ENCODE peak calls at places on chromosome 7, in four cellular contexts. E is HepG2, X is GM12878, S is K562. K is an unnamed sample. For H3K79me2, the result is how much of the 10 kb centered on the place peaks cover.

GRCh38 chr7:93914581-93915066 is 6.9 kb upstream of the GNG11 start:
- DNase-seq in X (no peak), S (no peak), E (no peak), K (no peak)

GRCh38 chr7:48173983-48174382 is 2.7 kb downstream of the ABCA13 start:
- DNase-seq in X (no peak), E (no peak), S (no peak), K (no peak)

GRCh38 chr7:30977896-30978564 is 14.3 kb downstream of the GHRHR start:
- DNase-seq in S (peak), E (peak), X (no peak), K (peak)

GRCh38 chr7:76191783-76192240 is 9.9 kb upstream of the SRRM3 start:
- DNase-seq in E (peak), X (no peak), S (peak), K (peak)

GRCh38 chr7:151088856-151089699 is 2.8 kb downstream of the AGAP3 start:
- DNase-seq in S (no peak), E (peak), X (no peak), K (peak)

GRCh38 chr7:135492151-135492550 is 17.8 kb downstream of the CNOT4 start:
- DNase-seq in X (no peak), S (no peak), E (no peak), K (no peak)

GRCh38 chr7:8254667-8255066 is 7.3 kb downstream of the ICA1 start:
- DNase-seq in S (no peak), X (no peak), E (no peak), K (no peak)

GRCh38 chr7:140261522-140261921 is 84.7 kb upstream of the KDM7A start:
- DNase-seq in S (no peak), X (no peak), E (no peak), K (no peak)

GRCh38 chr7:56175086-56175760 is 59.0 kb upstream of the NUPR2 start:
- DNase-seq in E (no peak), S (peak), X (no peak), K (no peak)

GRCh38 chr7:138829335-138829734 is 31.3 kb upstream of the ATP6V0A4 start:
- DNase-seq in X (no peak), E (peak), S (no peak), K (no peak)

GRCh38 chr7:4725014-4725951 is 43.2 kb downstream of the FOXK1 start:
- DNase-seq in X (no peak), S (no peak), E (peak), K (peak)

GRCh38 chr7:22452142-22452763 is 47.7 kb downstream of the STEAP1B start:
- DNase-seq in X (no peak), E (peak), S (peak), K (peak)

GRCh38 chr7:151687523-151688235 is 168.0 kb upstream of the RHEB start:
- DNase-seq in X (no peak), S (peak), E (peak), K (peak)

GRCh38 chr7:48112431-48113165 is 23.5 kb downstream of the UPP1 start:
- DNase-seq in S (no peak), E (no peak), X (no peak), K (no peak)

GRCh38 chr7:30795161-30795943 is 24.1 kb downstream of the MINDY4 start:
- DNase-seq in X (no peak), E (no peak), S (no peak), K (peak)

GRCh38 chr7:76515999-76516443 is 5.7 kb downstream of the UPK3B start:
- DNase-seq in X (no peak), E (peak), S (peak), K (peak)

GRCh38 chr7:50499092-50499491 is 48.9 kb upstream of the FIGNL1 start:
- DNase-seq in E (no peak), X (no peak), S (no peak), K (no peak)

GRCh38 chr7:47621985-47622561 is 40.2 kb upstream of the TNS3 start:
- DNase-seq in X (no peak), S (no peak), E (no peak), K (no peak)

GRCh38 chr7:150378115-150378852 is 846 bp upstream of the ZNF775 start:
- DNase-seq in S (peak), X (no peak), E (peak), K (peak)

GRCh38 chr7:38321515-38321944 is 48.1 kb upstream of the TARP start:
- DNase-seq in S (no peak), E (no peak), X (no peak), K (no peak)

GRCh38 chr7:151756076-151756731 is 120.7 kb downstream of the PRKAG2 start:
- DNase-seq in E (no peak), X (no peak), S (peak), K (no peak)

GRCh38 chr7:117979954-117980497 is 106.8 kb upstream of the CTTNBP2 start:
- DNase-seq in S (no peak), E (no peak), X (no peak), K (no peak)

GRCh38 chr7:30312186-30312585 is 27.8 kb downstream of the ZNRF2 start:
- DNase-seq in S (no peak), E (no peak), X (no peak), K (no peak)

GRCh38 chr7:25671087-25671486 is 442.8 kb upstream of the NPVF start:
- DNase-seq in X (no peak), E (no peak), S (no peak), K (no peak)

GRCh38 chr7:53811555-53812079 is 730.6 kb upstream of the VSTM2A start:
- DNase-seq in X (no peak), E (no peak), S (peak), K (no peak)

GRCh38 chr7:129875745-129876411 is 76.9 kb downstream of the UBE2H start:
- DNase-seq in S (peak), E (no peak), X (no peak), K (no peak)

GRCh38 chr7:36082910-36083309 is 70.1 kb upstream of the EEPD1 start:
- DNase-seq in S (no peak), X (no peak), E (no peak), K (peak)

GRCh38 chr7:18087031-18087686 is 59.5 kb upstream of the PRPS1L1 start:
- DNase-seq in S (no peak), E (no peak), X (no peak), K (peak)
- TF ChIP-seq EZH2 in S (no peak), E (no peak), X (no peak), K (peak)

DNA sequence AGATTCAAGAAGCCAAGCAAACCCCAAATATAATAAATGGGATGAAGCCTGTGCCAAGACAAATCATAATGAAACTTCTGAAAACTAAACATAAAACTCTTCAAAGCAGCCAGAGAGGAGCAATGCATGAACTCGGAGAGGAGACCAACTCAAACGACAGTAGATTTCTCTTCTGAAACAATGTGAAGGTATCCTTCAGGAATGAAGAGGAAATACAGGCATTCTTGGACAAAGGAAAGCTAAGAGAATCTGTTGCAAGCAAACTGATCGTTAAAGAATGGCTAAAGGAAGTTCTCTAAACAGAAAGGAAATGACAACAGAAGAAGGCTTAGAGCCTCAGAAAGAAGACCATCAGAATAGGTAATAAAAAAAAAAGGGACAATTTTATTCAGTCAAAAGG is 6.6 kb downstream of the GNA12 start:
- DNase-seq in S (no peak), E (no peak), X (no peak), K (peak)
- H3K79me2 ChIP-seq in S (under half), E (half or more), X (under half), K (half or more)

DNA sequence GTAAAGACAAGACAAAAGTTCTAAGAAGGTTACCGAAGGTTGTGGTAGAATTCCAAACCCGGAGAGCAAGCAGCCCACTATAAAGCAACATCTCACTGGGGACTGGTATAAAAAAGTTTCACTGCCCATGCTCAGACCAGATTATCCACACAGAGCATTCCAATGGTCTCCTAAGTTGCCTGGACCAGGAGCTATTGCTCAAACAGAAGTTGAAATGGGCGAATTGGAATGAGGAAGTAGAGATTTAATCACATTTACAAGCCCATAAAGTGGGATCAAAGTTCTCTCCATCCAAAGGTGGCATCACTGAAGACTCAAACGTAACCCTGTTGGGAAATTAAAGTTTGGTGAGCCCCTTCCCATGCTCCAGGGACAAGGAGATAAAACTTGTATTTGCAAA is 19.8 kb downstream of the OR2F1 start:
- DNase-seq in E (peak), S (no peak), X (no peak), K (no peak)
- TF ChIP-seq JUNB in E (no peak), S (no peak), X (no peak), K (no peak)

GRCh38 chr7:159145544-159145891 is 851 bp upstream of the VIPR2 start:
- DNase-seq in X (no peak), E (no peak), S (no peak), K (no peak)

GRCh38 chr7:159142730-159143129 is 1.9 kb downstream of the VIPR2 start:
- DNase-seq in X (no peak), E (no peak), S (no peak), K (no peak)

GRCh38 chr7:159144756-159145543 is at the start of gene VIPR2:
- DNase-seq in S (no peak), E (no peak), X (no peak), K (peak)

GRCh38 chr7:159142204-159142603 is 2.5 kb downstream of the VIPR2 start:
- DNase-seq in S (no peak), X (no peak), E (no peak), K (peak)

GRCh38 chr7:159143780-159144755 is 599 bp downstream of the VIPR2 start:
- DNase-seq in X (no peak), S (no peak), E (no peak), K (peak)
- TF ChIP-seq EZH2 in X (no peak), S (no peak), E (no peak), K (peak)

GRCh38 chr7:133052357-133052756 is 29.5 kb downstream of the CHCHD3 start:
- DNase-seq in S (no peak), E (no peak), X (no peak), K (no peak)
- H3K79me2 ChIP-seq in S (half or more), E (under half), X (half or more), K (half or more)

GRCh38 chr7:101680406-101681145 is 51.5 kb upstream of the MYL10 start:
- DNase-seq in E (no peak), S (no peak), X (no peak), K (no peak)

GRCh38 chr7:101676956-101677355 is 47.9 kb upstream of the MYL10 start:
- DNase-seq in X (no peak), E (no peak), S (peak), K (peak)

GRCh38 chr7:101677421-101678137 is 48.5 kb upstream of the MYL10 start:
- DNase-seq in E (no peak), S (peak), X (no peak), K (peak)

GRCh38 chr7:101678138-101678479 is 49.0 kb upstream of the MYL10 start:
- DNase-seq in S (no peak), E (no peak), X (no peak), K (no peak)

DNA sequence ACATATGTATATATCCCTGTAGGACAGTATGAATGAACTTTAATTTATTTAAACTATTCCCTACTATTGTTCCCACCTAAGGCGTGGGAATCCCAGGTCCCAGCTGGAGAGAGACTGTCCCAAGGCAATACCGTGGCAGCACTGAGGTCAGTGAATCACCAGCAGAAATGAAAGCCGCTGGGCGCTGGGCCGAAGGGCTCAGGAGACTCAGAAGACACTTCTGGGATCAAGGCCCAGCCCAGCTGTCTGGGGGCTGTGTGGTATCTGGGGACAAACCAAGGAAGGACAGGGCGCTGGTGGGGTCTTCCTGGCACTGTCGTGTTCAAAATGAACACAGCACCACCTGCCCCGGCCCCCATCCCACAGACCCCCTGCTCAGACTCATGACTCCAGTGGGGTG is 49.6 kb upstream of the MYL10 start:
- DNase-seq in S (no peak), E (no peak), X (no peak), K (no peak)
- TF ChIP-seq JUNB in S (no peak), E (no peak), X (no peak), K (no peak)

GRCh38 chr7:45566386-45566785 is 7.8 kb upstream of the ADCY1 start:
- DNase-seq in E (no peak), X (no peak), S (no peak), K (no peak)

GRCh38 chr7:45564886-45565455 is 9.2 kb upstream of the ADCY1 start:
- DNase-seq in S (no peak), E (no peak), X (no peak), K (no peak)

GRCh38 chr7:45563804-45564461 is 10.2 kb upstream of the ADCY1 start:
- DNase-seq in X (no peak), E (no peak), S (no peak), K (no peak)

GRCh38 chr7:45563401-45563800 is 10.8 kb upstream of the ADCY1 start:
- DNase-seq in X (no peak), S (no peak), E (no peak), K (no peak)

GRCh38 chr7:45564485-45564884 is 9.7 kb upstream of the ADCY1 start:
- DNase-seq in E (no peak), X (no peak), S (no peak), K (no peak)
- TF ChIP-seq EZH2 in E (no peak), X (no peak), S (no peak), K (no peak)

GRCh38 chr7:2815523-2816240 is 28.4 kb downstream of the GNA12 start:
- DNase-seq in S (no peak), X (no peak), E (no peak), K (no peak)

GRCh38 chr7:2814186-2814530 is 29.9 kb downstream of the GNA12 start:
- DNase-seq in E (no peak), X (no peak), S (no peak), K (no peak)

GRCh38 chr7:2813350-2814185 is 30.5 kb downstream of the GNA12 start:
- DNase-seq in S (no peak), E (no peak), X (no peak), K (peak)

GRCh38 chr7:2812831-2813230 is 31.3 kb downstream of the GNA12 start:
- DNase-seq in X (no peak), S (no peak), E (no peak), K (peak)

DNA sequence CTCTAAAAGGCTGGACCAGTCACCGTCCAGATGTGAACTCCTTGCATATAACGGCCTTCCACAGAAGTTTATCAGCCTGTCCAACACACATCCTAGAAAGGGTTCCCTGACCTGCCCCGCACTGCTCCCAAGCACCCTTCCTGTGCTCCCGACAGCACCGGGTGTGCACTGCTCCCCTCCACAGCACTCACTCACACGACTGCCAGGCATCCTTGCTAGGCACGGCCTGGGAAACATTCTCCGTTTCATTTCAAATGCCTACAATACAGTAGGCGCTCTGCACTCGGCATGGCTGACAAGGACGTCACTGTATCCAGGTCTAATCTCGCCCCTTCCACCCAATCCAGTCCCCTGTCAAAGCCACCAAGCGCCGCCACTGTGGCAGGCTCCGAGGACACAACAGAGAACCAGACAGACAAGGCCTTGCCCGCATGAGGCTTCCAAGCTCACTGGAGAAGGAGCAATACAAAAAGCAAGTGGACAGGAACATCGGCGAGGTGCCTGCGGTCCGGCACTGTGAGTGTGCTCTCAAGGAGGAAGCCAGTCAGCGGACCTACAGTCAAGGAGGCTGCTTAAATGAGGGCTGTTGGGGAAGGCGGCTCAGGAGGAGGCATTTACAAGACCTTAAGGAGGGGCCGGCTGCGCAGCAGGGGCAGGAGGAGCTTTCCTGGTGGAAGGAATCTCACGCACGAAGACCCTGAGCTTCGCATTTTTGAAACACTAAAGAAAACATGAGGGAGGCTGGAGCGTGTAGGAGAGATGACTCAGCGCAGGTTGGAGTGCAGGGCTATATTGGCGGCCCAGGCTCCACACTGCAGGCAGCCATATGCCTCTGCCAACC is 29.2 kb downstream of the GNA12 start:
- DNase-seq in S (no peak), E (no peak), X (no peak), K (peak)
- H3K79me2 ChIP-seq in S (under half), E (half or more), X (under half), K (half or more)